ENCODE peak calls at places on chromosomes 6 and 20, in six cellular contexts. One of them, this sample, is unnamed.

GRCh38 chr20:40741507-40742106 is 52.6 kb upstream of the MAFB start:
- DNase-seq in NCI-H510A treated with DMSO at 0.1 percent for 48 hours: peak
- DNase-seq in RPMI7951: peak
- DNase-seq in GM04504: peak
- DNase-seq in brain microvascular endothelial cell: peak
- DNase-seq in SK-MEL-5: peak
- DNase-seq in this sample: no peak

GRCh38 chr6:42043787-42044475 is 6.4 kb upstream of the TAF8 start:
- DNase-seq in RPMI7951: peak
- DNase-seq in GM04504: peak
- DNase-seq in brain microvascular endothelial cell: peak
- DNase-seq in NCI-H510A treated with DMSO at 0.1 percent for 48 hours: peak
- DNase-seq in SK-MEL-5: peak
- DNase-seq in this sample: peak

GRCh38 chr6:33851959-33852358 is 48.2 kb upstream of the MLN start:
- DNase-seq in SK-MEL-5: peak
- DNase-seq in NCI-H510A treated with DMSO at 0.1 percent for 48 hours: peak
- DNase-seq in RPMI7951: no peak
- DNase-seq in GM04504: peak
- DNase-seq in brain microvascular endothelial cell: no peak
- DNase-seq in this sample: no peak

GRCh38 chr20:53216856-53217576 is 244.9 kb downstream of the TSHZ2 start:
- DNase-seq in NCI-H510A treated with DMSO at 0.1 percent for 48 hours: peak
- DNase-seq in SK-MEL-5: peak
- DNase-seq in GM04504: no peak
- DNase-seq in brain microvascular endothelial cell: peak
- DNase-seq in RPMI7951: peak
- DNase-seq in this sample: no peak

GRCh38 chr6:30617565-30618269 is at the start of gene MRPS18B:
- DNase-seq in RPMI7951: peak
- DNase-seq in brain microvascular endothelial cell: peak
- DNase-seq in NCI-H510A treated with DMSO at 0.1 percent for 48 hours: peak
- DNase-seq in GM04504: peak
- DNase-seq in SK-MEL-5: peak
- DNase-seq in this sample: peak

GRCh38 chr6:90496617-90497016 is 90.3 kb downstream of the MAP3K7 start:
- DNase-seq in NCI-H510A treated with DMSO at 0.1 percent for 48 hours: no peak
- DNase-seq in brain microvascular endothelial cell: no peak
- DNase-seq in RPMI7951: no peak
- DNase-seq in GM04504: no peak
- DNase-seq in SK-MEL-5: no peak
- DNase-seq in this sample: no peak

GRCh38 chr6:16236648-16237199 is 1.7 kb upstream of the GMPR start:
- DNase-seq in GM04504: no peak
- DNase-seq in RPMI7951: peak
- DNase-seq in NCI-H510A treated with DMSO at 0.1 percent for 48 hours: no peak
- DNase-seq in SK-MEL-5: peak
- DNase-seq in brain microvascular endothelial cell: peak
- DNase-seq in this sample: no peak

GRCh38 chr6:6610031-6610591 is 21.6 kb downstream of the LY86 start:
- DNase-seq in RPMI7951: no peak
- DNase-seq in GM04504: no peak
- DNase-seq in brain microvascular endothelial cell: no peak
- DNase-seq in NCI-H510A treated with DMSO at 0.1 percent for 48 hours: no peak
- DNase-seq in SK-MEL-5: no peak
- DNase-seq in this sample: no peak

GRCh38 chr6:8065519-8065911 is 1.3 kb upstream of the BLOC1S5 start:
- DNase-seq in GM04504: no peak
- DNase-seq in RPMI7951: no peak
- DNase-seq in NCI-H510A treated with DMSO at 0.1 percent for 48 hours: no peak
- DNase-seq in SK-MEL-5: no peak
- DNase-seq in brain microvascular endothelial cell: no peak
- DNase-seq in this sample: no peak

GRCh38 chr20:57422254-57422653 is 31.1 kb downstream of the RBM38 start:
- DNase-seq in NCI-H510A treated with DMSO at 0.1 percent for 48 hours: no peak
- DNase-seq in SK-MEL-5: no peak
- DNase-seq in brain microvascular endothelial cell: no peak
- DNase-seq in GM04504: no peak
- DNase-seq in RPMI7951: no peak
- DNase-seq in this sample: no peak

GRCh38 chr20:32602273-32602672 is 17.1 kb upstream of the NOL4L start:
- DNase-seq in NCI-H510A treated with DMSO at 0.1 percent for 48 hours: no peak
- DNase-seq in brain microvascular endothelial cell: no peak
- DNase-seq in GM04504: no peak
- DNase-seq in SK-MEL-5: no peak
- DNase-seq in RPMI7951: no peak
- DNase-seq in this sample: no peak

GRCh38 chr20:20815711-20816455 is 103.4 kb upstream of the RALGAPA2 start:
- DNase-seq in SK-MEL-5: no peak
- DNase-seq in NCI-H510A treated with DMSO at 0.1 percent for 48 hours: no peak
- DNase-seq in GM04504: no peak
- DNase-seq in brain microvascular endothelial cell: no peak
- DNase-seq in RPMI7951: no peak
- DNase-seq in this sample: no peak

GRCh38 chr6:168207421-168208175 is 112.0 kb downstream of the DACT2 start:
- DNase-seq in brain microvascular endothelial cell: no peak
- DNase-seq in RPMI7951: no peak
- DNase-seq in SK-MEL-5: no peak
- DNase-seq in NCI-H510A treated with DMSO at 0.1 percent for 48 hours: no peak
- DNase-seq in GM04504: no peak
- DNase-seq in this sample: no peak

GRCh38 chr6:152954443-152954842 is 28.4 kb downstream of the FBXO5 start:
- DNase-seq in NCI-H510A treated with DMSO at 0.1 percent for 48 hours: no peak
- DNase-seq in GM04504: no peak
- DNase-seq in brain microvascular endothelial cell: no peak
- DNase-seq in RPMI7951: no peak
- DNase-seq in SK-MEL-5: peak
- DNase-seq in this sample: no peak

GRCh38 chr6:132931937-132932336 is 117.6 kb downstream of the RPS12 start:
- DNase-seq in RPMI7951: no peak
- DNase-seq in NCI-H510A treated with DMSO at 0.1 percent for 48 hours: no peak
- DNase-seq in GM04504: peak
- DNase-seq in brain microvascular endothelial cell: peak
- DNase-seq in SK-MEL-5: no peak
- DNase-seq in this sample: no peak

GRCh38 chr6:119110601-119111548 is 32.4 kb upstream of the FAM184A start:
- DNase-seq in NCI-H510A treated with DMSO at 0.1 percent for 48 hours: peak
- DNase-seq in RPMI7951: peak
- DNase-seq in SK-MEL-5: peak
- DNase-seq in brain microvascular endothelial cell: peak
- DNase-seq in GM04504: no peak
- DNase-seq in this sample: no peak

GRCh38 chr20:62707981-62708521 is 585 bp upstream of the NTSR1 start:
- DNase-seq in GM04504: no peak
- DNase-seq in NCI-H510A treated with DMSO at 0.1 percent for 48 hours: no peak
- DNase-seq in brain microvascular endothelial cell: no peak
- DNase-seq in RPMI7951: peak
- DNase-seq in SK-MEL-5: no peak
- DNase-seq in this sample: no peak

GRCh38 chr6:21829126-21829525 is 235.6 kb downstream of the SOX4 start:
- DNase-seq in SK-MEL-5: no peak
- DNase-seq in brain microvascular endothelial cell: no peak
- DNase-seq in GM04504: no peak
- DNase-seq in NCI-H510A treated with DMSO at 0.1 percent for 48 hours: no peak
- DNase-seq in RPMI7951: no peak
- DNase-seq in this sample: no peak

GRCh38 chr6:136788069-136788902 is 4.0 kb downstream of the MAP3K5 start:
- DNase-seq in GM04504: peak
- DNase-seq in brain microvascular endothelial cell: peak
- DNase-seq in SK-MEL-5: no peak
- DNase-seq in NCI-H510A treated with DMSO at 0.1 percent for 48 hours: no peak
- DNase-seq in RPMI7951: peak
- DNase-seq in this sample: no peak

GRCh38 chr6:120354452-120355098 is 979.7 kb downstream of the TBC1D32 start:
- DNase-seq in NCI-H510A treated with DMSO at 0.1 percent for 48 hours: no peak
- DNase-seq in SK-MEL-5: no peak
- DNase-seq in RPMI7951: peak
- DNase-seq in GM04504: no peak
- DNase-seq in brain microvascular endothelial cell: no peak
- DNase-seq in this sample: no peak

GRCh38 chr20:50868509-50869495 is 62.4 kb downstream of the ADNP start:
- DNase-seq in brain microvascular endothelial cell: peak
- DNase-seq in RPMI7951: no peak
- DNase-seq in NCI-H510A treated with DMSO at 0.1 percent for 48 hours: peak
- DNase-seq in SK-MEL-5: no peak
- DNase-seq in GM04504: no peak
- DNase-seq in this sample: no peak

GRCh38 chr20:62523473-62524203 is 47.8 kb upstream of the GATA5 start:
- DNase-seq in GM04504: no peak
- DNase-seq in SK-MEL-5: no peak
- DNase-seq in RPMI7951: peak
- DNase-seq in NCI-H510A treated with DMSO at 0.1 percent for 48 hours: no peak
- DNase-seq in brain microvascular endothelial cell: no peak
- DNase-seq in this sample: no peak

GRCh38 chr6:110415297-110415916 is at the start of gene DDO:
- DNase-seq in NCI-H510A treated with DMSO at 0.1 percent for 48 hours: no peak
- DNase-seq in SK-MEL-5: peak
- DNase-seq in RPMI7951: peak
- DNase-seq in GM04504: no peak
- DNase-seq in brain microvascular endothelial cell: no peak
- DNase-seq in this sample: no peak

GRCh38 chr6:159117031-159117430 is 52.2 kb upstream of the FNDC1 start:
- DNase-seq in RPMI7951: peak
- DNase-seq in GM04504: peak
- DNase-seq in NCI-H510A treated with DMSO at 0.1 percent for 48 hours: no peak
- DNase-seq in brain microvascular endothelial cell: peak
- DNase-seq in SK-MEL-5: no peak
- DNase-seq in this sample: no peak

GRCh38 chr6:1870267-1870666 is 260.6 kb downstream of the FOXC1 start:
- DNase-seq in brain microvascular endothelial cell: no peak
- DNase-seq in SK-MEL-5: no peak
- DNase-seq in NCI-H510A treated with DMSO at 0.1 percent for 48 hours: no peak
- DNase-seq in GM04504: no peak
- DNase-seq in RPMI7951: no peak
- DNase-seq in this sample: no peak

GRCh38 chr6:4776967-4777925 is 1.0 kb downstream of the CDYL start:
- DNase-seq in NCI-H510A treated with DMSO at 0.1 percent for 48 hours: peak
- DNase-seq in SK-MEL-5: peak
- DNase-seq in RPMI7951: peak
- DNase-seq in brain microvascular endothelial cell: peak
- DNase-seq in GM04504: no peak
- DNase-seq in this sample: no peak

GRCh38 chr6:137241481-137242011 is 22.4 kb upstream of the IFNGR1 start:
- DNase-seq in GM04504: no peak
- DNase-seq in SK-MEL-5: no peak
- DNase-seq in RPMI7951: peak
- DNase-seq in NCI-H510A treated with DMSO at 0.1 percent for 48 hours: no peak
- DNase-seq in brain microvascular endothelial cell: peak
- DNase-seq in this sample: no peak

GRCh38 chr20:39897781-39898466 is 791.1 kb downstream of the MAFB start:
- DNase-seq in GM04504: no peak
- DNase-seq in SK-MEL-5: no peak
- DNase-seq in brain microvascular endothelial cell: no peak
- DNase-seq in NCI-H510A treated with DMSO at 0.1 percent for 48 hours: no peak
- DNase-seq in RPMI7951: no peak
- DNase-seq in this sample: no peak

GRCh38 chr20:32941155-32941885 is 62.9 kb downstream of the SUN5 start:
- DNase-seq in GM04504: no peak
- DNase-seq in SK-MEL-5: no peak
- DNase-seq in NCI-H510A treated with DMSO at 0.1 percent for 48 hours: no peak
- DNase-seq in RPMI7951: no peak
- DNase-seq in brain microvascular endothelial cell: no peak
- DNase-seq in this sample: no peak

GRCh38 chr6:89411269-89412070 is 603 bp downstream of the RRAGD start:
- DNase-seq in GM04504: no peak
- DNase-seq in brain microvascular endothelial cell: no peak
- DNase-seq in RPMI7951: no peak
- DNase-seq in SK-MEL-5: no peak
- DNase-seq in NCI-H510A treated with DMSO at 0.1 percent for 48 hours: no peak
- DNase-seq in this sample: no peak

GRCh38 chr6:71107935-71108420 is 151.1 kb upstream of the B3GAT2 start:
- DNase-seq in RPMI7951: peak
- DNase-seq in brain microvascular endothelial cell: peak
- DNase-seq in SK-MEL-5: no peak
- DNase-seq in GM04504: peak
- DNase-seq in NCI-H510A treated with DMSO at 0.1 percent for 48 hours: peak
- DNase-seq in this sample: no peak

GRCh38 chr20:62335532-62335931 is 31.6 kb downstream of the LAMA5 start:
- DNase-seq in RPMI7951: no peak
- DNase-seq in brain microvascular endothelial cell: no peak
- DNase-seq in GM04504: no peak
- DNase-seq in NCI-H510A treated with DMSO at 0.1 percent for 48 hours: no peak
- DNase-seq in SK-MEL-5: no peak
- DNase-seq in this sample: no peak

GRCh38 chr6:139028242-139028657 is 295 bp upstream of the ABRACL start:
- DNase-seq in SK-MEL-5: no peak
- DNase-seq in NCI-H510A treated with DMSO at 0.1 percent for 48 hours: no peak
- DNase-seq in brain microvascular endothelial cell: no peak
- DNase-seq in GM04504: peak
- DNase-seq in RPMI7951: no peak
- DNase-seq in this sample: no peak

GRCh38 chr20:43037605-43038309 is 151.9 kb downstream of the PTPRT start:
- DNase-seq in GM04504: no peak
- DNase-seq in RPMI7951: no peak
- DNase-seq in SK-MEL-5: no peak
- DNase-seq in NCI-H510A treated with DMSO at 0.1 percent for 48 hours: no peak
- DNase-seq in brain microvascular endothelial cell: no peak
- DNase-seq in this sample: no peak

GRCh38 chr6:32082951-32083350 is 26.2 kb downstream of the TNXB start:
- DNase-seq in NCI-H510A treated with DMSO at 0.1 percent for 48 hours: no peak
- DNase-seq in SK-MEL-5: no peak
- DNase-seq in brain microvascular endothelial cell: peak
- DNase-seq in RPMI7951: peak
- DNase-seq in GM04504: peak
- DNase-seq in this sample: no peak

GRCh38 chr6:51339728-51340127 is 521.1 kb downstream of the TFAP2B start:
- DNase-seq in SK-MEL-5: no peak
- DNase-seq in GM04504: no peak
- DNase-seq in brain microvascular endothelial cell: no peak
- DNase-seq in RPMI7951: no peak
- DNase-seq in NCI-H510A treated with DMSO at 0.1 percent for 48 hours: no peak
- DNase-seq in this sample: no peak

This sample was measured in SIG-M5.